ENCODE peak calls at places on chromosomes 13 and 19, in five cellular contexts. D is NCI-H146, H is MCF 10A, F is NCI-H1105 treated with DMSO at 0.1 percent for 48 hours, Y is T47D. O is an unnamed sample.
A peak's percentile ranks its signal among the peaks of the same experiment; 100 is the strongest.

GRCh38 chr13:38262211-38262610 is 87.4 kb upstream of the UFM1 start:
- DNase-seq in D (no peak), H (peak; percentile 2), F (no peak), Y (no peak), O (no peak)

GRCh38 chr13:51923983-51924539 is 62.3 kb downstream of the CCDC70 start:
- DNase-seq in D (peak; percentile 13), H (peak; percentile 31), F (no peak), Y (no peak), O (no peak)

GRCh38 chr13:64684108-64684507 is 2546.0 kb downstream of the PCDH9 start:
- DNase-seq in D (no peak), H (no peak), F (no peak), Y (no peak), O (no peak)

GRCh38 chr19:14059093-14059480 is 2.8 kb downstream of the PALM3 start:
- DNase-seq in D (peak; percentile 16), H (no peak), F (no peak), Y (no peak), O (no peak)

GRCh38 chr19:2189880-2190279 is 26.1 kb downstream of the DOT1L start:
- DNase-seq in D (no peak), H (no peak), F (no peak), Y (no peak), O (no peak)

GRCh38 chr19:44807162-44807561 is 1.7 kb upstream of the BCAM start:
- DNase-seq in D (peak; percentile 96), H (peak; percentile 78), F (peak; percentile 29), Y (peak; percentile 52), O (peak; percentile 90)

GRCh38 chr13:36986462-36987240 is 12.5 kb downstream of the ALG5 start:
- DNase-seq in D (no peak), H (peak; percentile 27), F (no peak), Y (no peak), O (no peak)

GRCh38 chr13:45162821-45163220 is 38.0 kb downstream of the KCTD4 start:
- DNase-seq in D (no peak), H (peak; percentile 92), F (no peak), Y (no peak), O (no peak)

GRCh38 chr13:49858183-49858856 is 65.8 kb upstream of the KPNA3 start:
- DNase-seq in D (no peak), H (peak; percentile 84), F (no peak), Y (no peak), O (no peak)

GRCh38 chr13:31504918-31505317 is 234.4 kb upstream of the RXFP2 start:
- DNase-seq in D (no peak), H (no peak), F (no peak), Y (no peak), O (no peak)

GRCh38 chr13:99215466-99215865 is 14.8 kb downstream of the UBAC2 start:
- DNase-seq in D (no peak), H (no peak), F (no peak), Y (no peak), O (peak; percentile 20)

GRCh38 chr19:10766049-10766623 is 48.3 kb downstream of the DNM2 start:
- DNase-seq in D (no peak), H (no peak), F (no peak), Y (no peak), O (no peak)

GRCh38 chr13:106011600-106011999 is 523.9 kb downstream of the EFNB2 start:
- DNase-seq in D (no peak), H (no peak), F (no peak), Y (no peak), O (no peak)

GRCh38 chr13:61086052-61086451 is 329.6 kb downstream of the PCDH20 start:
- DNase-seq in D (no peak), H (no peak), F (no peak), Y (no peak), O (no peak)

GRCh38 chr19:55546822-55547614 is 1.7 kb upstream of the SBK3 start:
- DNase-seq in D (no peak), H (peak; percentile 59), F (no peak), Y (no peak), O (no peak)

GRCh38 chr13:48950507-48950886 is 25.2 kb upstream of the FNDC3A start:
- DNase-seq in D (no peak), H (no peak), F (no peak), Y (no peak), O (no peak)

GRCh38 chr13:113948034-113948742 is 25.7 kb downstream of the C13orf46 start:
- DNase-seq in D (no peak), H (no peak), F (no peak), Y (no peak), O (no peak)

GRCh38 chr19:29378543-29379105 is 147.2 kb upstream of the VSTM2B start:
- DNase-seq in D (no peak), H (no peak), F (no peak), Y (no peak), O (no peak)

O was measured in NCI-H510A.